ENCODE peak calls at places on chromosomes 3 and 15, in seven cellular contexts. S, U, B, K, A, H and Z are unnamed samples. For H3K27me3, the result is how much of the 10 kb centered on the place peaks cover.

GRCh38 chr3:44995142-44995770 is 19.2 kb downstream of the EXOSC7 start:
- DNase-seq in S (peak), U (peak), B (no peak), K (no peak), A (no peak), H (no peak), Z (no peak)

GRCh38 chr3:10976770-10977169 is 15.8 kb upstream of the SLC6A1 start:
- DNase-seq in S (no peak), U (no peak), B (no peak), K (no peak), A (no peak), H (no peak), Z (no peak)

GRCh38 chr3:119582178-119582577 is 2.9 kb downstream of the ADPRH start:
- DNase-seq in S (no peak), U (peak), B (no peak), K (no peak), A (no peak), H (no peak), Z (no peak)

GRCh38 chr3:188559069-188559410 is 405.1 kb downstream of the LPP start:
- DNase-seq in S (no peak), U (no peak), B (no peak), K (no peak), A (no peak), H (no peak), Z (no peak)

GRCh38 chr3:97821413-97821809 is 400 bp upstream of the CRYBG3 start:
- DNase-seq in S (peak), U (no peak), B (no peak), K (peak), A (no peak), H (peak), Z (peak)

GRCh38 chr15:65791335-65792129 is 561 bp downstream of the DENND4A start:
- DNase-seq in S (peak), U (no peak), B (peak), K (peak), A (no peak), H (peak), Z (peak)

GRCh38 chr15:60745469-60745971 is 266.6 kb upstream of the ICE2 start:
- DNase-seq in S (no peak), U (peak), B (no peak), K (no peak), A (no peak), H (no peak), Z (no peak)

GRCh38 chr3:18481946-18482548 is 56.9 kb upstream of the SATB1 start:
- DNase-seq in S (no peak), U (no peak), B (no peak), K (no peak), A (no peak), H (no peak), Z (no peak)

GRCh38 chr3:53254810-53255359 is 937 bp downstream of the TKT start:
- DNase-seq in S (peak), U (peak), B (peak), K (peak), A (peak), H (no peak), Z (peak)

DNA sequence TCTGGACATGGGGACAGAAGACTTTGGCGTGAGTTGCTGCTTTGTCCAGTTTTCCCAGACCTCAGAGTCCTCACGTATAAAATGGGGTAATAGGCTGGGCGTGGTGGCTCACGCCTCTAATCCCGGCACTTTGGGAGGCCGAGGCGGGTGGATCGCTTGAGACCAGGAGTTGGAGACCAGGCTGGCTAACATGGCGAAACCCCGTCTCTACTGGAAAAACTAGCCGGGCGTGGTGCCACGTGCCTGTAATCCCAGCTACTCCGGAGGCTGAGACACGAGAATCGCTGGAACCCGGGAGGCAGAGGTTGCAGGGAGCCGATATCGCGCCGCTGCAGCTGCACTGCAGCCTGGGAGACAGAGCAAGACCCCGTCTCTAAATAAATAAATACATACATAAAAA is 22.7 kb upstream of the IGF1R start:
- DNase-seq in S (no peak), U (no peak), B (no peak), K (no peak), A (no peak), H (no peak), Z (no peak)
- H3K27me3 ChIP-seq in S (half or more), U (under half), B (under half), K (half or more), A (under half), H (under half), Z (under half)

DNA sequence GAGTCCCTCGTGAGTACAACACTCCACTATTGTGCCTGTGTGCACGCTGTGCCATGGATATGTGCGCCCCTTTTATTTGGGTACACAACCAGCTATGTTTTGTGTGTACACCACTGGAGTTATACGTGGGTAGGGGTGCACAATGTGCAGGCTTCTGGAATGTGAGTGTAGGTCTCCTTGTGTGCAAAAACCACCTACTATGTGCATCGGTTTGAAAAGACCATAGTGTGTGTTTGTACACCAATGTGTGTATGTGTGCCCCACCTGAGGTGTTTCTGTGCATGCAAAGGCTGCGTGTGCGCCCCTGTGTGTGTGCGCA is 86.4 kb upstream of the ALDH1L1 start:
- DNase-seq in S (no peak), U (no peak), B (no peak), K (no peak), A (no peak), H (no peak), Z (no peak)
- H3K4me3 ChIP-seq in S (peak), U (no peak), B (peak), K (peak), A (no peak), H (peak), Z (peak)

GRCh38 chr15:98277602-98278001 is 317.1 kb downstream of the ARRDC4 start:
- DNase-seq in S (no peak), U (no peak), B (no peak), K (no peak), A (no peak), H (no peak), Z (no peak)
- H3K27me3 ChIP-seq in S (under half), U (under half), B (under half), K (under half), A (under half), H (under half), Z (under half)

GRCh38 chr15:89833966-89834365 is 19.3 kb upstream of the ANPEP start:
- DNase-seq in S (no peak), U (no peak), B (no peak), K (no peak), A (no peak), H (no peak), Z (no peak)
- H3K4me3 ChIP-seq in S (no peak), U (no peak), B (no peak), K (no peak), A (no peak), H (no peak), Z (no peak)

GRCh38 chr15:76345269-76345879 is 8.8 kb downstream of the ISL2 start:
- DNase-seq in S (no peak), U (no peak), B (no peak), K (no peak), A (no peak), H (no peak), Z (no peak)

GRCh38 chr15:76345880-76346665 is 9.5 kb downstream of the ISL2 start:
- DNase-seq in S (no peak), U (no peak), B (no peak), K (no peak), A (no peak), H (no peak), Z (peak)

GRCh38 chr15:76346666-76347506 is 10.3 kb downstream of the ISL2 start:
- DNase-seq in S (no peak), U (peak), B (no peak), K (no peak), A (no peak), H (no peak), Z (peak)

GRCh38 chr15:76349301-76350070 is 12.9 kb downstream of the ISL2 start:
- DNase-seq in S (no peak), U (peak), B (no peak), K (no peak), A (no peak), H (no peak), Z (no peak)

GRCh38 chr15:76347507-76348055 is 11.0 kb downstream of the ISL2 start:
- DNase-seq in S (no peak), U (no peak), B (no peak), K (no peak), A (no peak), H (no peak), Z (peak)
- H3K27me3 ChIP-seq in S (half or more), U (under half), B (under half), K (under half), A (half or more), H (half or more), Z (half or more)

DNA sequence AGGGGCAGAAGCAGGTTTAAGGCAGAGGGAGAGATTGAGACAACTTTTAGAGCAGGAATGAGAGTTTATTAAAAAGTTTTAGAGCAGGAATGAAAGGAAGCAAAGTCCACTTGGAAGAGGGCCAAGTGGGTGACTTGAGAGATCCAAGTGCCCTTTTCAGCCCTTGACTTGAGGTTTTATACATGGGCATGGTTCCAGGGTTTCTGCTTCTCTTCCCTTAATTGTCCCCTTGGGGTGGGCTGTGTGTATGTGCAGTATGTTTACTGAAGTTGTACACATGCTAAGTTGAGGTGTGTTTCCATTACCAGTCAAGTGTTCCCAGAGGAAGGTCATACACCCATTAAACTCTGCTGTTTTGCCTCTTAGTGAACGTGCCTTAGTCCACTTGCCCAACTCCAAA is 41.0 kb downstream of the METTL6 start:
- DNase-seq in S (no peak), U (no peak), B (no peak), K (no peak), A (no peak), H (no peak), Z (no peak)
- H3K4me3 ChIP-seq in S (no peak), U (no peak), B (no peak), K (no peak), A (no peak), H (no peak), Z (no peak)

GRCh38 chr3:140753865-140754754 is 76.2 kb downstream of the TRIM42 start:
- DNase-seq in S (no peak), U (no peak), B (no peak), K (no peak), A (no peak), H (no peak), Z (peak)
- H3K27me3 ChIP-seq in S (under half), U (under half), B (under half), K (under half), A (under half), H (under half), Z (under half)

GRCh38 chr15:63223463-63223862 is 34.1 kb downstream of the RAB8B start:
- DNase-seq in S (no peak), U (no peak), B (no peak), K (no peak), A (no peak), H (no peak), Z (no peak)

GRCh38 chr15:63231206-63231605 is 41.8 kb downstream of the RAB8B start:
- DNase-seq in S (no peak), U (no peak), B (no peak), K (no peak), A (no peak), H (no peak), Z (no peak)

GRCh38 chr15:63226966-63227401 is 37.6 kb downstream of the RAB8B start:
- DNase-seq in S (no peak), U (no peak), B (no peak), K (no peak), A (no peak), H (no peak), Z (no peak)

GRCh38 chr15:63227689-63228088 is 38.3 kb downstream of the RAB8B start:
- DNase-seq in S (no peak), U (no peak), B (no peak), K (no peak), A (no peak), H (no peak), Z (no peak)

GRCh38 chr15:63226155-63226883 is 36.9 kb downstream of the RAB8B start:
- DNase-seq in S (no peak), U (no peak), B (no peak), K (no peak), A (no peak), H (no peak), Z (no peak)
- H3K4me3 ChIP-seq in S (no peak), U (no peak), B (no peak), K (no peak), A (no peak), H (no peak), Z (no peak)

GRCh38 chr3:194025119-194025518 is 110.8 kb upstream of the HES1 start:
- DNase-seq in S (no peak), U (no peak), B (no peak), K (no peak), A (no peak), H (no peak), Z (no peak)

GRCh38 chr3:194022052-194022451 is 113.9 kb upstream of the HES1 start:
- DNase-seq in S (no peak), U (no peak), B (no peak), K (no peak), A (no peak), H (no peak), Z (no peak)

GRCh38 chr3:194023501-194024280 is 112.3 kb upstream of the HES1 start:
- DNase-seq in S (no peak), U (no peak), B (no peak), K (no peak), A (no peak), H (no peak), Z (no peak)

GRCh38 chr3:194014756-194015155 is 121.2 kb upstream of the HES1 start:
- DNase-seq in S (no peak), U (no peak), B (no peak), K (no peak), A (no peak), H (no peak), Z (no peak)

GRCh38 chr3:194019766-194020165 is 116.2 kb upstream of the HES1 start:
- DNase-seq in S (no peak), U (no peak), B (no peak), K (no peak), A (no peak), H (no peak), Z (no peak)
- H3K27me3 ChIP-seq in S (under half), U (under half), B (under half), K (under half), A (under half), H (under half), Z (under half)

DNA sequence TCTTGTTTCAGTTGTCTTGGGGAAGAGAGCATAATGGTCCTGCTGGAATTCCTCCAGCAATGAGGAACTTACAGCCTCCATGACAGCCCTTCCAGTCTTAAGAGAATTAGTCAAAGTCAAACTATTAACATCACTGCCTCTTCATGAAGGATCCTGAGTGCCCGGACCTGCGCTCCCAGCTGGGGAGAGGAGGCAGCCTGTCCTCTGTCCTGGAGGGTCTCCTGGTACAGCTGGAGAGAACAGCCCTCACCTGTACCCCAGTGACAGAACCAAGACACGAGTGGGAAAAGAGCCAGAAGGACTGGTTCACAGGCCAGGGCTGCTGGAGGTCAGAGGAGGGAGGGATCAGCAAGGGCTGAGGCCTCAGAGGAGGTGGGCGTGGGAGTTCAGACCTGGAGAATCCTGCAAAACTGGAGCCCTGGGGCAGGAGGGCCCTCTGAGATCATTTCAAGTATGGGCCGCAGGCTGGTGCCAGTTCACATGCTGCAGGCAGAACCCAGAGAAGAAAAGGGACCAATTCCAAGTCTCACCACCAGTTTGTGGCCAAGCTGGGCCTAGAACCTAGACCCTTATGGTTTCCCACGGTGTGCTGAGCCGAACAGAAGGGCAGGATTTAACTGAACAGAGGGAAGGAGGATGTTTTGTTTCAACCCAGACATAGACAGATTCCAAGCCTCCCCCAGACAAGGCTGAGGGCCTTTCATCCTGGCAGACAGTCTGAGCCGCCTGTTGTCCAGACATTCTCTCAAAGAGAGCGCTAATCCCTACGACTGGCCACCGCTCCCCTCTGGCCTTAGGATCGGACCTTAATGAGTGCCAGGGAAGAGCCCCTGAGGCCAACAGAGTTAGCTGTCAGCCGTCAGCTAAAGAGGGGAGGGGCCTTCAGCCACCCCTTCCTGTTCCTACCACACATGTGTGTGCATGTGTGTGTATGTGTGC is 18.2 kb downstream of the LOXL1 start:
- DNase-seq in S (no peak), U (no peak), B (peak), K (no peak), A (no peak), H (no peak), Z (no peak)
- H3K4me3 ChIP-seq in S (no peak), U (no peak), B (no peak), K (no peak), A (no peak), H (no peak), Z (no peak)